ENCODE peak calls at places on chromosome 18, in four cellular contexts. L is H1, U is trophoblast cell, N is neuronal stem cell. W is an unnamed sample.

GRCh38 chr18:57397440-57397839 is 37.7 kb upstream of the ONECUT2 start:
- DNase-seq in L (no peak), U (no peak), N (no peak), W (peak)

GRCh38 chr18:79524181-79525078 is 128.7 kb downstream of the NFATC1 start:
- DNase-seq in L (no peak), U (no peak), N (no peak), W (no peak)

GRCh38 chr18:48467231-48467630 is 58.0 kb upstream of the ZBTB7C start:
- DNase-seq in L (no peak), U (peak), N (no peak), W (no peak)

GRCh38 chr18:79496978-79497637 is 101.4 kb downstream of the NFATC1 start:
- DNase-seq in L (no peak), U (no peak), N (no peak), W (peak)

GRCh38 chr18:36012891-36013290 is 40.4 kb downstream of the RMP24 start:
- DNase-seq in L (no peak), U (no peak), N (no peak), W (no peak)

GRCh38 chr18:77068890-77069312 is 63.7 kb downstream of the MBP start:
- DNase-seq in L (no peak), U (no peak), N (no peak), W (peak)

GRCh38 chr18:74142251-74142650 is 5.4 kb downstream of the FBXO15 start:
- DNase-seq in L (no peak), U (no peak), N (no peak), W (no peak)

GRCh38 chr18:35618703-35619102 is 37.2 kb downstream of the GALNT1 start:
- DNase-seq in L (no peak), U (no peak), N (peak), W (peak)

GRCh38 chr18:33495278-33495677 is 54.8 kb upstream of the CCDC178 start:
- DNase-seq in L (peak), U (no peak), N (peak), W (peak)

DNA sequence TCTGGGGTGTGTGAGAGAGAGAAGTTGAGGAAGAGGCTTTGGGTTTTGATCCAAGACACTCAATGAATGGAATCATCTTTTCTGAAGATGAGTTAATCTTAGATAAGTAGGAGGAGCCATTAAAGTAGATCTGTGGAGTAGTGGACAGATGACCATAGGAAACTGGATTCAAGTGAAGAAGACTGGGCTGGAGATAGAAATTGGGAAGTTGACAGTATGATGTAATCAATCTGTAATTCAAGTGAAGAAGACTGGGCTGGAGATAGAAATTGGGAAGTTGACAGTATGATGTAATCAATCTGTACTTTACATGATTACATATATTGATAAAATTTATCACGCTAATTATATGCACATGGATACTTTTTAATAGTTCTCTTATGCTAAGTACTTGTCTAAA is 92.8 kb downstream of the PHLPP1 start:
- DNase-seq in L (no peak), U (no peak), N (no peak), W (no peak)
- H2BK12ac ChIP-seq in L (peak), U (no peak), N (no peak), W (no peak)

GRCh38 chr18:9146224-9146623 is 9.6 kb downstream of the ANKRD12 start:
- DNase-seq in L (no peak), U (no peak), N (no peak), W (no peak)
- H3K4me3 ChIP-seq in L (no peak), U (no peak), N (no peak), W (no peak)

GRCh38 chr18:572499-573289 is 7.5 kb upstream of the CETN1 start:
- DNase-seq in L (no peak), U (no peak), N (no peak), W (no peak)
- H2BK12ac ChIP-seq in L (peak), U (no peak), N (no peak), W (no peak)

DNA sequence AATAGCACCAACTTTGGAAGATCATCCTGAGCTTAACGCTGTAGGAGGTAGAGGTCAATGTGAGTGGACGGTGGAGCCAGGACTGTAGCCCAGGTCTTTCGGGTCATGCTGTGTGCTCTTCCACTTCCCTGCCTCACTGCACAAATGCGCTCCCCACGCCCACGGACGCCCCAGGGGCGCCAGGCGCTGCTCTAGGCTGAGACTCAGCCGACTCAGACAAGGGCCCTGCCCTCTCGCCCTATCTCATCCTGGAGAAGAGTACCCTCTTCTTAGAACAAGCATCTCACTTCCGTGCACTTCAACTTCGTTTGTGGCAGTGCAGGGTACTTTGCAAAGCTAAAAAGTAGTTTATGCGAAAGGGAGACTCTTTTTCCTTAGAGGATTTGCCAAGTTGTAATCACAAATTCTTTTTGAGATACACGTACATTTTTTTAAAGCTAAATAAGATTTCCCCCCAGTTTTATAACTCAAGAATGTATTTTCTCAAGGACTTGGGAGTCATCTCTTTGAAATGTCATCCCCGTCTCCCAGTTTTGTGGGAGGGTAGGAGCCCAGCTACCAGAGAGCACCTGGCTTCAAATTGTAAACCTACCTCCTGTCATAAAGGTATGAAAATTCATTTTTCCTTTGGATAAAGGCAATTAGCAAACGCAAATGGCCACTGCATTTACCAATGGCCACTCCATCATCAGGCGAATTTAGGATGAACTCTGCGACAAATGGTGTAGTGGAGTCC is 1.2 kb upstream of the PRELID3A start:
- DNase-seq in L (no peak), U (no peak), N (no peak), W (no peak)
- H3K4me3 ChIP-seq in L (no peak), U (no peak), N (no peak), W (no peak)

GRCh38 chr18:75531851-75532241 is 104.3 kb upstream of the SMIM21 start:
- DNase-seq in L (no peak), U (no peak), N (no peak), W (no peak)
- H2BK12ac ChIP-seq in L (no peak), U (no peak), N (no peak), W (no peak)

GRCh38 chr18:13804305-13804704 is 19.6 kb upstream of the MC5R start:
- DNase-seq in L (no peak), U (no peak), N (no peak), W (no peak)

GRCh38 chr18:13801260-13801601 is 22.7 kb upstream of the MC5R start:
- DNase-seq in L (no peak), U (no peak), N (no peak), W (no peak)

GRCh38 chr18:13799396-13799795 is 24.6 kb upstream of the MC5R start:
- DNase-seq in L (no peak), U (no peak), N (no peak), W (no peak)

GRCh38 chr18:13797157-13797611 is 26.8 kb upstream of the MC5R start:
- DNase-seq in L (no peak), U (peak), N (no peak), W (no peak)

GRCh38 chr18:13800505-13801259 is 23.3 kb upstream of the MC5R start:
- DNase-seq in L (peak), U (peak), N (peak), W (no peak)
- H3K4me3 ChIP-seq in L (peak), U (no peak), N (peak), W (peak)

DNA sequence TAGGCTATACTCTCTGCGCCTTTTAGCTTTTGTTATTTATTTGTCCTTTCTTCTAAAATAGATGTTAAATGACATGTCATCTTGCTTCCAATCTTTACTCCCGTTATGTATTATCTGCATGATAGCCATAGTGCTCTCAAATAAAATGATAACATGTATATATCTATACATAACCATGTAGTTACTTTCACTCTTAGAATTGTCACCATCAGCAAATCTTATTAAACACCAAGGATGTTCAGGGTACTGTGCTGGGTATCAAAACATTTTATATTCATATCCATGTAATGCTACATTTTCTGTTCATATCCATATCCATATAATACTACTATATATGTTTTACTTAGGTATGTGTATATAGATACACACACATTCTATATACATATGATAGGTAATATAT is 176.4 kb upstream of the CHST9 start:
- DNase-seq in L (no peak), U (no peak), N (no peak), W (no peak)
- H2BK12ac ChIP-seq in L (no peak), U (no peak), N (no peak), W (no peak)

GRCh38 chr18:61888622-61889021 is 4.2 kb downstream of the RNF152 start:
- DNase-seq in L (no peak), U (no peak), N (no peak), W (no peak)
- H3K4me3 ChIP-seq in L (no peak), U (no peak), N (no peak), W (no peak)

W was measured in mesenchymal stem cell.